ENCODE peak calls at places on chromosome 12, in nine cellular contexts. W is MV-4-11; V is posterior cingulate gyrus; C is left ventricle myocardium inferior; T is stimulated activated naive CD4-positive, alpha-beta T cell; K is T-helper 1 cell; F is iPS-NIHi11; X is amniotic stem cell; D is stimulated activated CD4-positive, alpha-beta T cell treated with anti-CD3 and anti-CD28 coated beads, Interleukin-1b, Interleukin-23, amount 100 ng/mL, for 1 hour. Y is an unnamed sample.

GRCh38 chr12:45669762-45670161 is 59.7 kb upstream of the ARID2 start:
- DNase-seq in W (no peak), V (no peak), C (no peak), T (no peak), K (no peak), F (no peak), X (no peak), D (no peak), Y (no peak)

GRCh38 chr12:62934799-62935674 is at the start of gene PPM1H:
- DNase-seq in W (peak), V (peak), C (peak), T (no peak), K (no peak), F (peak), X (no peak), D (no peak), Y (peak)

GRCh38 chr12:77299910-77300772 is 234.8 kb upstream of the E2F7 start:
- DNase-seq in W (no peak), V (no peak), C (no peak), T (no peak), K (no peak), F (no peak), X (peak), D (no peak), Y (no peak)

GRCh38 chr12:30908389-30909087 is 18.0 kb upstream of the TSPAN11 start:
- DNase-seq in W (no peak), V (no peak), C (no peak), T (no peak), K (no peak), F (no peak), X (peak), D (no peak), Y (no peak)

GRCh38 chr12:120230326-120230973 is 29.5 kb upstream of the RPLP0 start:
- DNase-seq in W (no peak), V (no peak), C (peak), T (no peak), K (no peak), F (peak), X (peak), D (no peak), Y (peak)

GRCh38 chr12:56130876-56131275 is 2.8 kb downstream of the ESYT1 start:
- DNase-seq in W (no peak), V (no peak), C (no peak), T (no peak), K (no peak), F (no peak), X (no peak), D (no peak), Y (no peak)

GRCh38 chr12:57890191-57891120 is 43.9 kb upstream of the CTDSP2 start:
- DNase-seq in W (no peak), V (no peak), C (no peak), T (no peak), K (no peak), F (no peak), X (no peak), D (no peak), Y (no peak)

GRCh38 chr12:99453831-99454538 is 193.6 kb upstream of the GARIN6 start:
- DNase-seq in W (peak), V (no peak), C (no peak), T (no peak), K (no peak), F (no peak), X (no peak), D (no peak), Y (no peak)

GRCh38 chr12:68440068-68440581 is 108.0 kb upstream of the MDM1 start:
- DNase-seq in W (no peak), V (no peak), C (no peak), T (no peak), K (no peak), F (no peak), X (no peak), D (no peak), Y (no peak)

GRCh38 chr12:124906606-124907261 is 7.7 kb downstream of the UBC start:
- DNase-seq in W (no peak), V (peak), C (peak), T (no peak), K (peak), F (peak), X (no peak), D (peak), Y (peak)

GRCh38 chr12:114425031-114425626 is 19.2 kb upstream of the TBX5 start:
- DNase-seq in W (no peak), V (no peak), C (no peak), T (no peak), K (no peak), F (no peak), X (no peak), D (no peak), Y (no peak)

GRCh38 chr12:7645395-7646177 is 20.1 kb downstream of the APOBEC1 start:
- DNase-seq in W (peak), V (no peak), C (no peak), T (peak), K (no peak), F (peak), X (no peak), D (no peak), Y (no peak)

GRCh38 chr12:47458273-47458672 is 247.6 kb downstream of the RPAP3 start:
- DNase-seq in W (no peak), V (no peak), C (no peak), T (no peak), K (no peak), F (no peak), X (no peak), D (no peak), Y (no peak)

GRCh38 chr12:130715996-130716917 is at the start of gene RIMBP2:
- DNase-seq in W (no peak), V (peak), C (no peak), T (no peak), K (no peak), F (peak), X (no peak), D (no peak), Y (no peak)

GRCh38 chr12:62291888-62292760 is 31.9 kb downstream of the USP15 start:
- DNase-seq in W (peak), V (no peak), C (no peak), T (no peak), K (no peak), F (no peak), X (no peak), D (no peak), Y (no peak)

GRCh38 chr12:43669373-43669772 is 89.2 kb downstream of the PUS7L start:
- DNase-seq in W (no peak), V (no peak), C (no peak), T (no peak), K (no peak), F (no peak), X (no peak), D (no peak), Y (no peak)

GRCh38 chr12:53722450-53723041 is 4.7 kb downstream of the CALCOCO1 start:
- DNase-seq in W (no peak), V (no peak), C (no peak), T (no peak), K (no peak), F (no peak), X (no peak), D (no peak), Y (no peak)

GRCh38 chr12:117298648-117299225 is 62.7 kb downstream of the NOS1 start:
- DNase-seq in W (no peak), V (no peak), C (no peak), T (no peak), K (no peak), F (no peak), X (no peak), D (no peak), Y (no peak)

GRCh38 chr12:105020241-105020962 is 34.3 kb downstream of the NOPCHAP1 start:
- DNase-seq in W (no peak), V (no peak), C (no peak), T (no peak), K (no peak), F (peak), X (no peak), D (no peak), Y (no peak)

GRCh38 chr12:96770239-96770780 is 136.7 kb upstream of the NEDD1 start:
- DNase-seq in W (no peak), V (no peak), C (no peak), T (no peak), K (no peak), F (no peak), X (no peak), D (no peak), Y (no peak)

GRCh38 chr12:40622246-40622838 is 69.9 kb upstream of the CNTN1 start:
- DNase-seq in W (peak), V (peak), C (no peak), T (no peak), K (peak), F (peak), X (no peak), D (no peak), Y (peak)

GRCh38 chr12:124994435-124994975 is 1.1 kb downstream of the BRI3BP start:
- DNase-seq in W (peak), V (no peak), C (no peak), T (no peak), K (no peak), F (no peak), X (no peak), D (no peak), Y (no peak)

GRCh38 chr12:64450057-64450640 is 1.8 kb upstream of the TBK1 start:
- DNase-seq in W (no peak), V (no peak), C (no peak), T (no peak), K (no peak), F (no peak), X (no peak), D (no peak), Y (no peak)

GRCh38 chr12:10227648-10228047 is 15.0 kb downstream of the GABARAPL1 start:
- DNase-seq in W (no peak), V (no peak), C (no peak), T (no peak), K (no peak), F (no peak), X (no peak), D (no peak), Y (no peak)

GRCh38 chr12:110543252-110543959 is 39.7 kb downstream of the PPTC7 start:
- DNase-seq in W (no peak), V (peak), C (peak), T (no peak), K (no peak), F (peak), X (no peak), D (no peak), Y (peak)

GRCh38 chr12:2988494-2988893 is 29.3 kb downstream of the TEAD4 start:
- DNase-seq in W (no peak), V (no peak), C (no peak), T (no peak), K (no peak), F (no peak), X (no peak), D (no peak), Y (no peak)